ENCODE peak calls at places on chromosomes 1 and 21, in five cellular contexts. S, J, N, K and W are unnamed samples.

GRCh38 chr1:2152914-2153313 is 41.7 kb downstream of the FAAP20 start:
- DNase-seq in S (no peak), J (no peak), K (no peak), N (no peak), W (no peak)

GRCh38 chr1:150233359-150234308 is 2.3 kb downstream of the ANP32E start:
- DNase-seq in K (peak), J (peak), N (no peak), S (peak), W (no peak)

GRCh38 chr1:198007687-198008627 is 90.8 kb downstream of the LHX9 start:
- DNase-seq in J (no peak), N (no peak), K (no peak), S (peak), W (peak)

GRCh38 chr1:44500181-44501021 is 95.3 kb downstream of the RNF220 start:
- DNase-seq in J (peak), K (peak), N (no peak), S (peak), W (peak)

GRCh38 chr1:115457295-115457694 is 119.2 kb upstream of the NGF start:
- DNase-seq in J (no peak), K (no peak), N (no peak), S (no peak), W (no peak)

GRCh38 chr1:2314297-2314802 is 77.0 kb downstream of the MORN1 start:
- DNase-seq in S (peak), J (peak), K (no peak), N (no peak), W (no peak)

GRCh38 chr1:6464514-6464836 is 1.5 kb downstream of the TNFRSF25 start:
- DNase-seq in S (no peak), N (no peak), K (no peak), J (no peak), W (no peak)

GRCh38 chr1:47507921-47508894 is 70.4 kb downstream of the FOXD2 start:
- DNase-seq in S (peak), N (no peak), K (no peak), J (peak), W (no peak)

GRCh38 chr1:159862031-159862430 is 426 bp downstream of the VSIG8 start:
- DNase-seq in J (no peak), S (no peak), N (no peak), K (no peak), W (no peak)

GRCh38 chr1:54998677-54999076 is at the start of gene BSND:
- DNase-seq in J (no peak), K (no peak), N (no peak), S (no peak), W (no peak)

GRCh38 chr1:151993734-151994496 is at the start of gene S100A10:
- DNase-seq in S (peak), K (peak), N (no peak), J (peak), W (peak)

GRCh38 chr1:156705918-156706646 is 699 bp upstream of the CRABP2 start:
- DNase-seq in K (peak), J (peak), S (peak), N (no peak), W (no peak)

GRCh38 chr1:195714248-195714647 is 894.0 kb downstream of the KCNT2 start:
- DNase-seq in K (no peak), N (no peak), J (no peak), S (peak), W (peak)

GRCh38 chr1:39722495-39722894 is 16.2 kb upstream of the PPIE start:
- DNase-seq in N (no peak), K (no peak), J (no peak), S (peak), W (no peak)

GRCh38 chr1:208534979-208535378 is 290.8 kb upstream of the PLXNA2 start:
- DNase-seq in N (no peak), J (no peak), S (no peak), K (no peak), W (no peak)

GRCh38 chr21:31180256-31181088 is 142.2 kb upstream of the KRTAP19-8 start:
- DNase-seq in S (peak), N (peak), K (peak), J (peak), W (no peak)

GRCh38 chr1:113536182-113536780 is 146.0 kb downstream of the MAGI3 start:
- DNase-seq in K (no peak), J (no peak), N (no peak), S (peak), W (peak)

GRCh38 chr21:30340714-30341573 is 3.5 kb upstream of the KRTAP27-1 start:
- DNase-seq in J (peak), N (peak), K (no peak), S (peak), W (no peak)

GRCh38 chr1:25468037-25468436 is 37.3 kb downstream of the MACO1 start:
- DNase-seq in S (peak), K (peak), N (no peak), J (no peak), W (peak)

GRCh38 chr1:77833521-77834100 is 54.2 kb downstream of the MIGA1 start:
- DNase-seq in N (no peak), K (no peak), J (peak), S (peak), W (no peak)

GRCh38 chr1:201737350-201738060 is 91.5 kb upstream of the IPO9 start:
- DNase-seq in J (peak), N (no peak), S (peak), K (no peak), W (peak)

GRCh38 chr1:114316204-114316603 is 162.5 kb upstream of the SYT6 start:
- DNase-seq in J (no peak), N (no peak), S (no peak), K (no peak), W (no peak)

GRCh38 chr1:98964198-98964597 is 40.5 kb downstream of the PLPPR5 start:
- DNase-seq in N (no peak), J (no peak), S (no peak), K (no peak), W (no peak)

GRCh38 chr1:102699524-102699923 is 408.8 kb downstream of the COL11A1 start:
- DNase-seq in S (no peak), K (no peak), J (no peak), N (no peak), W (no peak)

DNA sequence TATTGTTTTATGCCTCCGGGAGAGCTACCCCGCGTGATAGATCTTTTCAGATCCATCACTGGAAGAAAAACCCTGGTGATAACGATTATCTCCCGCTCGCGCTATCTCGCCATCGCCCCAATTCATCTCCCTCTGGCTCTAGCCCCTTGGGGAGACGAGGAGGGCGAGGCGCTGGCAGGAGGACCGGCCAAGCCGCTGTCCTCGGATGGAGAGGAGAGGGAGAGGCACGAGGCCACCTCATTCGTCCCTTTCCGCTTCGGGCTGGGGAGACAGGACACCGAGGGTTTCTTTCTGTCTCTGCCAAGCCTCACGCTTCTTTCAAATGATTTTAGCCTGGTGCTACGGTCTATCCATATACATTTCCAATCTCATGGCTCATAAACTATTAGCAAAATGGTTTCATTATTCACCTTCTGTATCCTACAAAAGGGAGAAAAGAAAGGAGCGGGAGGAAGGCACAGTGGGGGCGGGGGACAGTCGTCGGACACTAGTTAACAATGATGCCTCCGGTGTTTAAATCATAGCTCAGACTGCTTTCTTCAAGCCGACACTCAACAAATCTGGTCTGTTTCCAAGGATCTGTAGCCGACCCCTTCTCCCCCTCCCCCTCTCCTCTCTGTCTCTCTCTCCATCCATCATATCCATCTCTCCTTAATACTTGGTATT is 415.1 kb upstream of the ESRRG start:
- DNase-seq in N (no peak), S (no peak), K (no peak), J (peak), W (no peak)
- H3K4me3 ChIP-seq in N (no peak), S (no peak), K (no peak), J (peak), W (no peak)

GRCh38 chr1:28578696-28579218 is 13.3 kb upstream of the RAB42 start:
- DNase-seq in K (no peak), J (no peak), N (no peak), S (no peak), W (no peak)
- TF ChIP-seq EZH2 in K (no peak), J (no peak), N (no peak), S (no peak), W (no peak)

GRCh38 chr1:153932071-153932592 is 9.4 kb upstream of the GATAD2B start:
- DNase-seq in S (no peak), N (no peak), K (no peak), J (no peak), W (no peak)
- H3K9ac ChIP-seq in S (no peak), N (no peak), K (no peak), J (no peak), W (no peak)

DNA sequence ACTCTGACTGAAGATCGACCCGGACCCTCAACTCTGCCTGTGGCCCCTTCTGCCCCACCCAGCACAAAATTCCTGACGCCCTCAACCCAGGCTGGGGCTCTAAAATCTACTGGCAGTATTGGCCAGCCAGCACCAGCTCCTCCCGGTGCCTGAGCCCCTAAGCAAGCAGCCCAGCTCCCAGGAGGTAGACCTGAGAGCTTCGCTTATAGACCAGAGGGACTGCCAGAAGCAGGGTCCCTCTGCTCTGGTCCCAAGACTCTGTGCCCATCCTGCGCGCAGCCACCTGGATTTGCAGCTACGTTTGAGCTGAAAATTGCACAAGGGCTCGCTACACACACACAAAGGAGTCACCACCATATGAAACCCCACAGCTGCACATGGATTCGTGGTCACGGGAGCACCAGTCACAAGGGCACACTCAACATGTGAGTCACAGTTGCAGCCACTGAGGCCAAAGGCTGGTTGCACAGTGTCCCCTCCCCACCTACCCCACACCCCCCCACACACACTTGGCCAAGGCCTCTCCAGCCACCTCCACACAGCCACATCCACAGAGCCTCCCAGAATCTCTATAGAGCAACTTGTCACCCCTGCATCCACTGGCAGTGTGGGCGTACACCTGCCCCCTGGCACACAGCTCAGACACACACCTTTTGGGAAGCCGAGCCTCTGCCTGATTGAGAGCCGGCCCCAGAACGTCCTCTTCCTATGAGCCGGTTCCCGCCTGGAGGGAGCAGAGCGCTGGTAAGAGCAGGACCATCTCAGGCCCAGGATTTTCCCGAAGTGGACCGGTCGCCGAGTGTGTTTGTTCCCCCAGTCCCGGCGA is 1.1 kb upstream of the DMBX1 start:
- DNase-seq in J (peak), K (no peak), S (peak), N (no peak), W (peak)
- H3K4me3 ChIP-seq in J (peak), K (no peak), S (no peak), N (peak), W (no peak)

DNA sequence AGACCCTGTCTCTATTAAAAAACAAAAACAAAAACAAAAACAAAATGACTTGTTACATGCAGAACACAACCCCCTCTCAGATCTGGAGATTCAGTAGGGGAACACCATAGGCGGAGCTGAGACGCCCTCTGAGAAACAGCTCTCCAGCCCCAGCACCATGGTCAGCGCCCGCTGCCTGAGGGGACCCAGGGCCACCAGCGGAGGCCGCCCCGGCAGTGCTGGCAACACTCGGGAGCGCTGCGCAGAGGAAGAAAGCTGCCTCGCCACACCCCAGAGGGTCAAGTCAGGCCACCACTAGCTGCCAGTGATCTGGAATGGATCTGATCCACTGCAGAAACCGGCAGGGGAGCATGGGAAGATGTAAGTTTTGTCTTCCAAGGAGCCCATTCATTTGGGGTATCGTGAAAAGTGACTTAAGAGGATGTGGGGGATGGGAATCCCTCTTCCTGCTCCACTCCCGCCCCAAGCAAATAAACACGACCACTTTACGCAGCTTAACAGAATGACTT is 3.1 kb downstream of the ACTA1 start:
- DNase-seq in K (peak), J (peak), S (peak), N (no peak), W (peak)
- TF ChIP-seq EZH2 in K (peak), J (no peak), S (no peak), N (no peak), W (no peak)

GRCh38 chr1:214604543-214604942 is 1.5 kb downstream of the CENPF start:
- DNase-seq in S (peak), K (peak), N (no peak), J (no peak), W (peak)
- H3K9ac ChIP-seq in S (peak), K (peak), N (peak), J (peak), W (peak)

GRCh38 chr1:33182896-33183295 is 1.1 kb upstream of the TRIM62 start:
- DNase-seq in N (no peak), K (no peak), J (no peak), S (no peak), W (no peak)

GRCh38 chr1:33182452-33182851 is 609 bp upstream of the TRIM62 start:
- DNase-seq in S (peak), N (no peak), J (peak), K (no peak), W (peak)

GRCh38 chr1:33180226-33181037 is 1.4 kb downstream of the TRIM62 start:
- DNase-seq in N (peak), K (peak), J (peak), S (peak), W (peak)

GRCh38 chr1:33181906-33182305 is at the start of gene TRIM62:
- DNase-seq in K (peak), S (peak), J (peak), N (peak), W (peak)

GRCh38 chr1:33181038-33181861 is 593 bp downstream of the TRIM62 start:
- DNase-seq in J (peak), N (no peak), K (no peak), S (peak), W (peak)
- H3K4me3 ChIP-seq in J (peak), N (peak), K (peak), S (peak), W (peak)

DNA sequence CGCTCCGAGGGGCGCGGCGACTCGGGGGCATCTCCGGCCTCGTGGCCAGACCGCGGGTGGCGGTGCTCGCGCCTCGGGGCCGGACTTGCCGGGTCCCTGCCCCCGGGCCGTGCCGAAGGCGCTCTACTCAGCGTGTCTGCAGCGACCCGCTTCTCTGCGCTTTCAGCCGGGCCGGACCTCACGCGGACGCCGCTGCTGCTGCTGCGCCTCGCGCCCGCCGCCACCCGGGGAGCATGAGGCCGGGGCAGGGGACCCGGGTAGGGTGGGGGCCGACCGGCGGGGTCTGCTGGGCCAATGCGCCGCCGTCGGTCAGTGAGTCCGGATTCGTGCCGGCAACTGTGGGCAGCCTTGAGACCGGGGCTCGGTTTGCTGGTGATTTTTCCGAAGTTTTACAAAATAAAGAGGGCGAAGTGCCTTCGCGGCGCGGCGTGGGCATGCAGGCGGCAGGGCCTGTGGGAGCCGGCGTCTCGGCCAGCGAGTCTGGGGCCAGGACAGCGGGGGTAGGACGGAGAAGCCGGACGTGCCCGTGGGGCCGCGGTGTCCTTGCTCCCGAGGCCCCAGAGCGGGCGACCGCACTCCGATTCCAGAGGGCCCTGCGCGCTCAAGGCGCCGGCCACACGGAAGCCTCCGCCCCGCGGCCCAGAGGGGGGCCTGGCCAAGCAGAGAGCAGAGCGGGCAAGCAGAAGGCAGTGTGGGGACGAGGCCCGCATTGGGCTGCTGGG is 749 bp downstream of the FAM163A start:
- DNase-seq in N (no peak), J (peak), S (peak), K (no peak), W (no peak)
- TF ChIP-seq EZH2 in N (no peak), J (peak), S (no peak), K (peak), W (peak)

GRCh38 chr1:212640223-212640885 is 31.8 kb downstream of the ATF3 start:
- DNase-seq in K (no peak), S (no peak), J (no peak), N (no peak), W (no peak)
- H3K9ac ChIP-seq in K (no peak), S (no peak), J (no peak), N (no peak), W (no peak)